ENCODE peak calls at places on chromosomes 11 and 22, in six cellular contexts. W, X, B, V, A and E are unnamed samples.

GRCh38 chr11:129282634-129283033 is 90.5 kb upstream of the ARHGAP32 start:
- DNase-seq in W (no peak), X (no peak), B (no peak), V (no peak), A (no peak), E (no peak)

GRCh38 chr22:29313126-29314071 is 2.1 kb downstream of the RASL10A start:
- DNase-seq in W (no peak), X (no peak), B (no peak), V (no peak), A (no peak), E (no peak)

GRCh38 chr11:78869293-78869692 is 294.6 kb upstream of the NARS2 start:
- DNase-seq in W (no peak), X (no peak), B (no peak), V (no peak), A (no peak), E (no peak)

GRCh38 chr11:65301491-65302329 is 13.0 kb upstream of the CDC42EP2 start:
- DNase-seq in W (no peak), X (peak), B (no peak), V (no peak), A (no peak), E (no peak)

GRCh38 chr11:121048464-121049233 is 24.7 kb downstream of the TBCEL start:
- DNase-seq in W (peak), X (no peak), B (peak), V (no peak), A (no peak), E (peak)

GRCh38 chr22:36734171-36735058 is 30.9 kb upstream of the CACNG2 start:
- DNase-seq in W (peak), X (no peak), B (no peak), V (peak), A (peak), E (peak)

GRCh38 chr22:41564563-41564962 is 3.8 kb downstream of the CSDC2 start:
- DNase-seq in W (peak), X (no peak), B (peak), V (no peak), A (no peak), E (peak)

GRCh38 chr11:65636810-65637557 is 917 bp upstream of the SIPA1 start:
- DNase-seq in W (no peak), X (no peak), B (no peak), V (no peak), A (no peak), E (no peak)

GRCh38 chr11:69697861-69698260 is 6.0 kb downstream of the FGF19 start:
- DNase-seq in W (no peak), X (no peak), B (no peak), V (no peak), A (no peak), E (no peak)

GRCh38 chr11:93541884-93542752 is 1.1 kb downstream of the SMCO4 start:
- DNase-seq in W (peak), X (peak), B (peak), V (peak), A (peak), E (peak)

GRCh38 chr11:134643519-134644042 is 231.5 kb upstream of the B3GAT1 start:
- DNase-seq in W (no peak), X (no peak), B (peak), V (peak), A (no peak), E (no peak)

GRCh38 chr11:103436131-103436770 is 327.0 kb downstream of the DYNC2H1 start:
- DNase-seq in W (no peak), X (no peak), B (no peak), V (no peak), A (no peak), E (no peak)

GRCh38 chr22:37639771-37640590 is 512 bp downstream of the SH3BP1 start:
- DNase-seq in W (peak), X (no peak), B (no peak), V (no peak), A (no peak), E (no peak)

GRCh38 chr11:118264568-118265470 is 722 bp upstream of the MPZL2 start:
- DNase-seq in W (no peak), X (no peak), B (peak), V (no peak), A (no peak), E (no peak)
- H3K4me3 ChIP-seq in W (peak), X (no peak), B (peak), V (peak), A (peak), E (peak)

GRCh38 chr11:59754859-59755700 is at the start of gene STX3:
- DNase-seq in W (peak), X (peak), B (peak), V (peak), A (peak), E (peak)

GRCh38 chr11:59754494-59754858 is 700 bp upstream of the STX3 start:
- DNase-seq in W (no peak), X (peak), B (peak), V (no peak), A (no peak), E (no peak)

GRCh38 chr11:59755701-59756495 is 722 bp downstream of the STX3 start:
- DNase-seq in W (peak), X (peak), B (peak), V (peak), A (peak), E (peak)

GRCh38 chr11:59756845-59757244 is 1.7 kb downstream of the STX3 start:
- DNase-seq in W (peak), X (no peak), B (peak), V (no peak), A (peak), E (peak)

DNA sequence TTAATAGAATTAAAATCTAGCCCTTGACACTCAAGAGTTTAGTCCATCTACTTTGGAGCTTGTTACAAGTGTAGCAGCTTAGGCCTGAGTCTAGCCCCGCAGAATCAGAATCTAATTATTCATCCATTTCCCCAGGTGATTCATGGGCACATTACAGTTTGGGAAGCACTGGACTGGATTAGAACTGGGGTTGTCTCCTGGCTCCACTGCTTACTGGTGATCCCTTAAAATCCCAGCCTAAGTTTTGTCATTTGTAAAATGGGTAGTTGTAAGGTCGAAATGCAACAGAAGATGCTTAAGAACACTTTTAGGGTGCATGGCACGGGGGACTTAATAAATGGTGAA is 1.3 kb downstream of the STX3 start:
- DNase-seq in W (peak), X (no peak), B (peak), V (no peak), A (no peak), E (no peak)
- H3K4me3 ChIP-seq in W (peak), X (no peak), B (peak), V (no peak), A (peak), E (peak)

DNA sequence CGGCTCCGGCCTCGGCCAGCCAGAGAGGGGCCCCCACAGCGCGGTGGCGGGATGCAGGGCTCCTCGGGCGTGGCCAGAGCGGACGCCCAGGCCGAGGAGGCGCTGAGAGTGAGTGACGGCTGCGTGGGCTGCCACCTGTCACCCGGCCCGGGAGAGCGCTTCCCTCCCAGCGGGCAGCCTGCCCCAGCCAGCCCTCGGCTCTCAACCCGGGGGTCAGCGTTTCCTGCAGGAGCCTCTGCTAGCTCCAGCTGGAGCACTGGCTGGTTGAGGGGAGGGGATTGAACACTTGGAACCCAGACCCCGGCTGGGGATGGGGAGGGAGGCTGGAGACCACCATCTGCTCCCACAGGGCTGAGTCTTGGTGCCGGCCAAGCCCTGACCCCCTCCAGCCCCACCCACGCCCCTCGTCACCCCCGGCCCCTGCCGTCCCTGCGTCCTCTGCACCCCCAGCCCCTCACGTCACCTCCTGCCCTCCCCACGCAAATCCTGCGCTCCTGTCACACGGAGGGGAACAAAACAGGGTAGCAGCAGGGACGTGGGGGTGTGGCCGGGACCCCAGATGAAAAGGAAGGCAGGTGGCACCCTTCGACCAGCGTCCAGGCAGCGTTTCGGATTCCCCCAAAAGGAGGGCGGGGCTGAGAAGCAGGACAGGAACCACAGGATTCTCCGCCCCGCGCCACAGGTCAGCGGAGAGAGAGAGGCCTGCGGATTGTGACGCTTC is 156.9 kb downstream of the BRD1 start:
- DNase-seq in W (no peak), X (no peak), B (no peak), V (no peak), A (no peak), E (no peak)
- H3K4me3 ChIP-seq in W (no peak), X (peak), B (no peak), V (peak), A (peak), E (no peak)

DNA sequence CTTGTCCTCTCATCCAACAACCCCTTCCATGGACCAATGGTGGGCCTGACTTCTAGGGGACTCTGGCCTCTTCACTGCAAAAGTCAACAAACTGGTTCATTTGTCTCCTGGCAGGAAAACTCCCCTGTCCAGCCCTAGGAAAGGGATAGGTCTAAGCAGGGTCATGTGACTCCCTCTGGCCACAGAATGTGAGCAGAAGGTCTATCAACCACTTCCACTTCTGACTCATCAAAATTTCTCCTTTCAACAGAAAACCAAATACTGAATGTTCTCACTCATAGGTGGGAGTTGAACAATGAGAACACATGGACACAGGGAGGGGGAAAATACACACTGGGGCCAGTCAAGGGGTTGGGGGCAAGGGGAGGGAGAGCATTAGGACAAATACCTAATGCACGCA is 1.3 kb upstream of the ISX start:
- DNase-seq in W (peak), X (no peak), B (peak), V (no peak), A (no peak), E (peak)
- H3K4me3 ChIP-seq in W (no peak), X (no peak), B (no peak), V (no peak), A (no peak), E (no peak)

DNA sequence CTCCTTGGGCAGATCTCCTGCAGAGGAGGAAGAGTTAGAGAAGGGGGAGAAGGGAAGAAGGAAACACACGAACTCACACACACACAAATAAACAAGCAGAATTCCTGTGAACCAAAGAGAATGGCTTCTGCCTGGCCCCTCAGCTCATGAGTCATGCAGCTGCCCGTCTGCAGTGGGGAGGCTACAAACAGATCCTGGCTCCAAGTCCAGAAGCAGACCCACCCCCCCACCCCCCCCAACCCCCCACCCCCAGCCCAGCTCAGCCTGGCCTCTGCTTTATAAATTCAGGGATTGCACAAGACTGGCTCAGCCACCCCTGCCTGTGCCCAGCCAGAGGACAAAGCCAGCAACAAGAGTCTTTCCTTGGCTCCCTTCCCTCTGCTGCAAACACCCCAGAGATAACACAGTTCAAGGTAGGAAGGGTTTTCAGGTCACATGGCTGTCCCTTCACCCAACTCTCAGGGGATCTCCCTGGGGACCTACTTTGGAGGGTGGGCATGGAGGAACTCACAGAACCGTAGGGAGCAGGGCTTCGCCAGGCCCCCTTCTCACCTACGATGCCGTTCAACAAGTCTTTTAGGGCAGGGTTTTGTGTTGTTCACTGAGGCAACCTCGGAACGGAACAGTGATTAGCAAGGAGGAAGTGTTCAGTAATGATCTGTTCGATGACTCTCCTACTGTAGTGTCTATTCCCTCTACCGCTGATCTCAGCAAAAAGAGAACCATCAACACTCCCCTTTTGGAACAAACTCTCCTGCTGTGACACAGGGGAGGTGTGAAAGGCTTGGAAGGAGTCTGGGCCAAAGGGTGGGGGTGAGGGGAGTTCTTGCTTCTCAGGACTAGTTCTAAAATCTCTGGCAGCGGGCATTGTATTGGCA is 35.5 kb downstream of the RPL27A start:
- DNase-seq in W (peak), X (no peak), B (peak), V (peak), A (peak), E (peak)
- H3K4me3 ChIP-seq in W (no peak), X (no peak), B (no peak), V (no peak), A (no peak), E (peak)

DNA sequence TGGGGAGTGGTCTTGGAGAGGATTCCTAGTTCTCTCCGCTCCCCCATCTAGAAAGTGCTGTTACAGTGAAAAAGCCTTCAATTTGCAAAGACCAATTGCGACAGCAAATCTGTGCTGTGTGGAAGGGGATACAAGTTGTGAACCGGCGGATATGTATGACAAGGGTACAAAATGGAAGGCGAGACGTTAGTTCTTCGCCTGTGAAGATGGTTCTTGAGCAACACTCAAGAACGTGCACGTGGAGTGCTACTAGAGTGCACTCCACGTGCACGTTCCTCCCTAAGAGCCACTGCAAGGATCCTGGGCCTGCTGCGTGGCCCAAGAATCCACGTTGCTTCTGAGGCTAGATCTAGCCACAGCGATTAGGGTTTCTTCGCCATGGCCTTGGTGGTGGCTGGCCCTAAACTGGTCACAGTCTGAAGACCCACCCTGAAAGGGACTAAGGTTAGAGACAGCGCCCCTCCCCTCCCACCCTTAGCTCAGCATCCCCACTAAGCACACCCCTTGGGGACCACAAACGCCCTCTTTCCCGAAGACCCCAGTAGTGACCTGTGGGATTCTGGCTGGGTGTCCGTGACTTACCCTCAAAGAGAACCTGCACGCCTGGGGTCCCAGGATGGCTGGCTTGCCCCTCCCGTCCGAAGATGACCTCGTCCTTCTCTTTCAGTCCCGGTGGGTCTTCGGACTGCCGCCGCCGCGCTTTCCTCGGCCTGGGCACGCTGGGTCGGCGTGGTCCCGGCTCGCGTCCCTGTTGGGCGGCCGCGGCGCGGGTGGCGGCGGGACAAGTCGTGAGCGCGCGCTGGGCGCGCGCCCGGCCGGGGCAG is 519 bp upstream of the PDE3B start:
- DNase-seq in W (no peak), X (no peak), B (no peak), V (no peak), A (no peak), E (no peak)
- H3K4me3 ChIP-seq in W (peak), X (peak), B (peak), V (peak), A (peak), E (peak)

GRCh38 chr11:67261635-67261941 is 4.7 kb upstream of the GRK2 start:
- DNase-seq in W (no peak), X (no peak), B (no peak), V (no peak), A (no peak), E (no peak)
- H3K4me3 ChIP-seq in W (no peak), X (peak), B (no peak), V (peak), A (peak), E (peak)

DNA sequence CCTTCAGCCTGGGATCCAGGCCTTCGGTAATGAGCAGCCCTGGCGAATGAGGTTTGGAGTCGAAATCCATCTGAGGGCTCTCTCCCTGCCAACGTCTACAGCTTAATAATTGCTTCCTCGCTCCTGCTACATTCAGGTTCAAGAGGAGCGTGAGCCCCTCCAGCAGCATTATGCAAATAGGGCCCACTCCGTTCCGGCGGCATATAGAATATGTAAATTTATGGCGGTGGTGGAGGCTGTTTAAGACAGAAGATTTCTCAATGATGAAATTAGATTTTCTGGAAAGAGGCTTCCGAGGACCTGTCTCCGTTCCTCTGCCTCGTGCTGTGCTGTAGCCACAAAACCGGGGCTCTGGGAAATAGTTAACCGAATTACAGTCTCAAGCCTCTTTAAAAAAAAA is 402.8 kb downstream of the MIAT start:
- DNase-seq in W (no peak), X (no peak), B (no peak), V (no peak), A (no peak), E (no peak)
- H3K4me3 ChIP-seq in W (no peak), X (no peak), B (no peak), V (no peak), A (no peak), E (no peak)

DNA sequence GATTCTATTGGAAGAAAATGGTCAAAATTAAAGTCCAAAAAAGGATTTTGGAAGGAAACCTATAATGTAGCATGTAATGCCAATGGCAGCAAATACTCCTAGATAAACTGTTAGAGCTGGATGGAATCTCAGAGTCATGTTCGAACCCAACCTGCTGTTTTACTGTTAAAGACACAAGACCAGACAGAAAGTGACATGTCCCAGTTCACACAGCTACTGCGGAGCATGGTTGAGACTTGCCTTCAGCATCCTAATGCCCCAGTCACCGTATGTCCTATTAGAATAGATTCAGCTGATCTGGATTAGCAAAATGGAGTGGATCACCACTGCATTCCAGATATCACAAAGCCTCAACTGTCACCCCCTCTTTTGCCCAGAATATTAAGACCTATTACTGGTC is 14.9 kb downstream of the PISD start:
- DNase-seq in W (no peak), X (no peak), B (peak), V (no peak), A (no peak), E (no peak)
- H3K4me3 ChIP-seq in W (peak), X (no peak), B (no peak), V (no peak), A (no peak), E (no peak)

DNA sequence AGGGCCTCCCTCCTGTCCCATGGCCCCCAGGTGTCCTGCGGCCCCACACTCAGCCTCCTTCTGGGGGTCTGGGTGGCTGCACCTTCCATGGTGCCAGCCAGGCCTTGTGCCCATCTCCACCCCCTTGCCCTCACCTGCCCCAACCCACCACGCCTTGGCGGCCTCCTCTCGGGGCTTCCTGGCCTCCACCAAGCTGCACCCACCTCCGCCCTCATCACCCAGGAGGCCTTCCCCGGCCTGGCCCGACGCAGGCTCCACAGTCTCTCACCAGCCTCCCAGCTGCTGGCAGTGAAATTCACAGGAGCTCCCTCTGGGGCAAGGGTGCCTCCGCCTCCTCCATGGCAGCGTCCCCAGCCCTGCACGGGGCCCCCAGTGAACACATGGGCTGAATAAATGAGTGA is 35.9 kb upstream of the WNT7B start:
- DNase-seq in W (no peak), X (no peak), B (no peak), V (no peak), A (no peak), E (no peak)
- H3K4me3 ChIP-seq in W (no peak), X (no peak), B (no peak), V (no peak), A (peak), E (no peak)